ENCODE peak calls at places on chromosomes 11 and 22, in five cellular contexts. W is Peyer's patch; V is HT-29; F is naive thymus-derived CD8-positive, alpha-beta T cell; P is H54. Y is an unnamed sample.

GRCh38 chr22:45073064-45073463 is 63.3 kb upstream of the PHF21B start:
- DNase-seq in W (no peak), P (no peak), V (no peak), F (no peak), Y (no peak)

GRCh38 chr11:46385169-46386004 is 3.9 kb downstream of the MDK start:
- DNase-seq in F (no peak), P (no peak), V (no peak), W (no peak), Y (no peak)

GRCh38 chr11:111452146-111452545 is 60.0 kb downstream of the BTG4 start:
- DNase-seq in V (no peak), F (no peak), W (no peak), P (no peak), Y (peak; percentile 73)

GRCh38 chr11:67492801-67493547 is 10.1 kb downstream of the AIP start:
- DNase-seq in P (no peak), W (no peak), F (no peak), V (no peak), Y (no peak)

GRCh38 chr22:42743501-42743991 is 22.9 kb upstream of the A4GALT start:
- DNase-seq in V (peak; percentile 50), P (no peak), F (no peak), W (peak; percentile 70), Y (peak; percentile 94)

GRCh38 chr11:134271978-134272377 is 4.2 kb upstream of the GLB1L3 start:
- DNase-seq in P (no peak), V (no peak), W (peak; percentile 5), F (no peak), Y (no peak)

GRCh38 chr22:29112102-29112501 is 39.3 kb downstream of the KREMEN1 start:
- DNase-seq in P (no peak), W (no peak), V (no peak), F (no peak), Y (no peak)

GRCh38 chr11:72773291-72773690 is 20.6 kb downstream of the STARD10 start:
- DNase-seq in P (peak; percentile 96), F (no peak), V (no peak), W (no peak), Y (peak; percentile 86)

GRCh38 chr11:128582496-128583366 is 4.6 kb downstream of the ETS1 start:
- DNase-seq in F (no peak), V (no peak), W (no peak), P (peak; percentile 47), Y (peak; percentile 94)

GRCh38 chr11:71435278-71435951 is 12.8 kb downstream of the DHCR7 start:
- DNase-seq in V (no peak), P (no peak), F (no peak), W (no peak), Y (no peak)

GRCh38 chr11:21888814-21889213 is 304.1 kb upstream of the ANO5 start:
- DNase-seq in P (no peak), F (no peak), W (no peak), V (no peak), Y (peak; percentile 0)

GRCh38 chr11:57482782-57483569 is 22.6 kb downstream of the RTN4RL2 start:
- DNase-seq in W (peak; percentile 61), F (peak; percentile 76), P (no peak), V (no peak), Y (peak; percentile 35)

GRCh38 chr11:120564573-120565301 is 53.2 kb downstream of the GRIK4 start:
- DNase-seq in P (no peak), F (peak; percentile 19), W (no peak), V (no peak), Y (peak; percentile 56)

GRCh38 chr11:73570415-73571114 is 27.3 kb downstream of the FAM168A start:
- DNase-seq in V (no peak), W (no peak), P (no peak), F (no peak), Y (peak; percentile 67)

GRCh38 chr22:23773247-23774113 is 831 bp downstream of the MMP11 start:
- DNase-seq in V (no peak), P (no peak), W (no peak), F (no peak), Y (no peak)

GRCh38 chr11:14232652-14233051 is 126.3 kb downstream of the RRAS2 start:
- DNase-seq in V (no peak), W (no peak), F (no peak), P (no peak), Y (no peak)

GRCh38 chr22:46923394-46923793 is 160.9 kb downstream of the TBC1D22A start:
- DNase-seq in V (no peak), W (no peak), F (no peak), P (no peak), Y (no peak)

GRCh38 chr11:34449013-34449412 is 10.3 kb downstream of the CAT start:
- DNase-seq in P (no peak), V (no peak), W (no peak), F (no peak), Y (no peak)

GRCh38 chr22:32469799-32470212 is 4.8 kb upstream of the FBXO7 start:
- DNase-seq in F (no peak), V (no peak), W (no peak), P (peak; percentile 26), Y (peak; percentile 85)

GRCh38 chr11:68117896-68118470 is 3.2 kb downstream of the CHKA start:
- DNase-seq in P (no peak), F (no peak), V (peak; percentile 82), W (no peak), Y (no peak)

GRCh38 chr22:32076726-32077550 is 33.9 kb downstream of the SLC5A1 start:
- DNase-seq in V (no peak), P (no peak), F (no peak), W (no peak), Y (no peak)

GRCh38 chr11:88414385-88414861 is 76.9 kb upstream of the CTSC start:
- DNase-seq in F (no peak), W (no peak), P (no peak), V (peak; percentile 77), Y (peak; percentile 77)

GRCh38 chr22:26828311-26828710 is 170.9 kb downstream of the MIAT start:
- DNase-seq in W (no peak), F (no peak), V (no peak), P (no peak), Y (no peak)

GRCh38 chr11:69828971-69829344 is 9.7 kb upstream of the FGF3 start:
- DNase-seq in W (peak; percentile 77), P (no peak), F (no peak), V (peak; percentile 35), Y (no peak)

GRCh38 chr11:23095650-23096049 is 235.4 kb upstream of the CCDC179 start:
- DNase-seq in W (no peak), V (no peak), P (no peak), F (no peak), Y (no peak)

GRCh38 chr11:8382436-8383053 is 118.9 kb upstream of the LMO1 start:
- DNase-seq in V (no peak), P (peak; percentile 89), W (no peak), F (no peak), Y (peak; percentile 54)

GRCh38 chr11:133038850-133039249 is 493.5 kb downstream of the OPCML start:
- DNase-seq in P (no peak), V (no peak), W (no peak), F (no peak), Y (no peak)

GRCh38 chr11:90468923-90469322 is 246.1 kb upstream of the CHORDC1 start:
- DNase-seq in F (no peak), P (no peak), V (no peak), W (no peak), Y (no peak)

GRCh38 chr11:106956887-106957505 is 61.3 kb downstream of the GUCY1A2 start:
- DNase-seq in V (no peak), P (no peak), W (no peak), F (no peak), Y (no peak)